ENCODE peak calls at places on chromosome 20, in nine cellular contexts. One of them, this sample, is unnamed.

GRCh38 chr20:40542065-40542464 is 147.0 kb downstream of the MAFB start:
- DNase-seq in transverse colon: no peak
- DNase-seq in endothelial cell of umbilical vein: no peak
- DNase-seq in H9: no peak
- DNase-seq in astrocyte: no peak
- DNase-seq in foreskin keratinocyte: no peak
- DNase-seq in body of pancreas: no peak
- DNase-seq in kidney: no peak
- DNase-seq in H1: no peak
- DNase-seq in this sample: no peak

GRCh38 chr20:38109657-38110524 is 55.2 kb downstream of the TGM2 start:
- DNase-seq in transverse colon: peak
- DNase-seq in endothelial cell of umbilical vein: peak
- DNase-seq in H9: no peak
- DNase-seq in astrocyte: peak
- DNase-seq in foreskin keratinocyte: peak
- DNase-seq in body of pancreas: no peak
- DNase-seq in kidney: no peak
- DNase-seq in H1: peak
- DNase-seq in this sample: peak

GRCh38 chr20:25237610-25238318 is 10.1 kb upstream of the PYGB start:
- DNase-seq in transverse colon: peak
- DNase-seq in endothelial cell of umbilical vein: peak
- DNase-seq in H9: no peak
- DNase-seq in astrocyte: peak
- DNase-seq in foreskin keratinocyte: peak
- DNase-seq in body of pancreas: no peak
- DNase-seq in kidney: no peak
- DNase-seq in H1: no peak
- DNase-seq in this sample: no peak

GRCh38 chr20:25407311-25408169 is at the start of gene GINS1:
- DNase-seq in transverse colon: peak
- DNase-seq in endothelial cell of umbilical vein: peak
- DNase-seq in H9: peak
- DNase-seq in astrocyte: peak
- DNase-seq in foreskin keratinocyte: peak
- DNase-seq in body of pancreas: peak
- DNase-seq in kidney: peak
- DNase-seq in H1: peak
- DNase-seq in this sample: peak

GRCh38 chr20:7943891-7944290 is 3.6 kb upstream of the HAO1 start:
- DNase-seq in transverse colon: no peak
- DNase-seq in endothelial cell of umbilical vein: no peak
- DNase-seq in H9: no peak
- DNase-seq in astrocyte: no peak
- DNase-seq in foreskin keratinocyte: no peak
- DNase-seq in body of pancreas: no peak
- DNase-seq in kidney: no peak
- DNase-seq in H1: no peak
- DNase-seq in this sample: no peak

GRCh38 chr20:58514321-58515239 is 619 bp downstream of the APCDD1L start:
- DNase-seq in transverse colon: no peak
- DNase-seq in endothelial cell of umbilical vein: no peak
- DNase-seq in H9: peak
- DNase-seq in astrocyte: peak
- DNase-seq in foreskin keratinocyte: peak
- DNase-seq in body of pancreas: no peak
- DNase-seq in kidney: no peak
- DNase-seq in H1: peak
- DNase-seq in this sample: no peak

GRCh38 chr20:55882286-55882685 is 123.0 kb downstream of the CBLN4 start:
- DNase-seq in transverse colon: no peak
- DNase-seq in endothelial cell of umbilical vein: no peak
- DNase-seq in H9: no peak
- DNase-seq in astrocyte: no peak
- DNase-seq in foreskin keratinocyte: no peak
- DNase-seq in body of pancreas: no peak
- DNase-seq in kidney: no peak
- DNase-seq in H1: no peak
- DNase-seq in this sample: no peak

GRCh38 chr20:18533978-18534644 is 26.4 kb downstream of the SEC23B start:
- DNase-seq in transverse colon: no peak
- DNase-seq in endothelial cell of umbilical vein: no peak
- DNase-seq in H9: no peak
- DNase-seq in astrocyte: no peak
- DNase-seq in foreskin keratinocyte: no peak
- DNase-seq in body of pancreas: no peak
- DNase-seq in kidney: no peak
- DNase-seq in H1: no peak
- DNase-seq in this sample: no peak

GRCh38 chr20:58989196-58989595 is 8.1 kb downstream of the NELFCD start:
- DNase-seq in transverse colon: no peak
- DNase-seq in endothelial cell of umbilical vein: no peak
- DNase-seq in H9: no peak
- DNase-seq in astrocyte: no peak
- DNase-seq in foreskin keratinocyte: no peak
- DNase-seq in body of pancreas: no peak
- DNase-seq in kidney: no peak
- DNase-seq in H1: no peak
- DNase-seq in this sample: no peak

GRCh38 chr20:57071283-57071701 is 195.1 kb downstream of the BMP7 start:
- DNase-seq in transverse colon: no peak
- DNase-seq in endothelial cell of umbilical vein: no peak
- DNase-seq in H9: peak
- DNase-seq in astrocyte: no peak
- DNase-seq in foreskin keratinocyte: no peak
- DNase-seq in body of pancreas: no peak
- DNase-seq in kidney: no peak
- DNase-seq in H1: peak
- DNase-seq in this sample: no peak

GRCh38 chr20:42945194-42945593 is 244.5 kb downstream of the PTPRT start:
- DNase-seq in transverse colon: no peak
- DNase-seq in endothelial cell of umbilical vein: no peak
- DNase-seq in H9: no peak
- DNase-seq in astrocyte: no peak
- DNase-seq in foreskin keratinocyte: no peak
- DNase-seq in body of pancreas: no peak
- DNase-seq in kidney: no peak
- DNase-seq in H1: no peak
- DNase-seq in this sample: no peak

GRCh38 chr20:37383229-37383989 is 37.5 kb downstream of the SRC start:
- DNase-seq in transverse colon: no peak
- DNase-seq in endothelial cell of umbilical vein: peak
- DNase-seq in H9: no peak
- DNase-seq in astrocyte: peak
- DNase-seq in foreskin keratinocyte: peak
- DNase-seq in body of pancreas: no peak
- DNase-seq in kidney: peak
- DNase-seq in H1: no peak
- DNase-seq in this sample: no peak

GRCh38 chr20:44598413-44599290 is 16.3 kb downstream of the PKIG start:
- DNase-seq in transverse colon: no peak
- DNase-seq in endothelial cell of umbilical vein: peak
- DNase-seq in H9: no peak
- DNase-seq in astrocyte: no peak
- DNase-seq in foreskin keratinocyte: no peak
- DNase-seq in body of pancreas: no peak
- DNase-seq in kidney: no peak
- DNase-seq in H1: no peak
- DNase-seq in this sample: no peak

GRCh38 chr20:10927011-10927583 is 253.3 kb upstream of the JAG1 start:
- DNase-seq in transverse colon: no peak
- DNase-seq in endothelial cell of umbilical vein: no peak
- DNase-seq in H9: no peak
- DNase-seq in astrocyte: no peak
- DNase-seq in foreskin keratinocyte: no peak
- DNase-seq in body of pancreas: no peak
- DNase-seq in kidney: no peak
- DNase-seq in H1: no peak
- DNase-seq in this sample: no peak

GRCh38 chr20:53255102-53255710 is 283.0 kb downstream of the TSHZ2 start:
- DNase-seq in transverse colon: no peak
- DNase-seq in endothelial cell of umbilical vein: no peak
- DNase-seq in H9: no peak
- DNase-seq in astrocyte: no peak
- DNase-seq in foreskin keratinocyte: no peak
- DNase-seq in body of pancreas: no peak
- DNase-seq in kidney: no peak
- DNase-seq in H1: no peak
- DNase-seq in this sample: no peak

DNA sequence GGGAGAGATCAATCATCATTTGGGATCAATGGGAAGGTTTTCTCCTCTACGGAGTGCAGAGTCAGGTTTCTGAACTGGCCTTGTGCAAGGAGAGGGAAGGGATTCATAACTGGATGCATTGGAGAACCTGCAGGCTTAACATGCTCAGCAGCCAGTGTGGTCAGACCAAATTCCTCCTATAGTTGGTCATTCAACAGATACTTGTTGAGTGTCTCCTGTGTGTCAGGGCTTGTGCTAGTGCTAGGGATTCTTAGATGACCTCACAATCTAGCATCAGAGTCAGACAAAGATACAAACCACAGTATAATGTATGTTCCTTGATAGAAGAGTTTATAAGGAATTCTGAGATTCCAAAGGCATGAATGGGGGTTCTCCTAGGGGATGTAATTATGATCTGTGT is 23.9 kb downstream of the RALY start:
- DNase-seq in transverse colon: no peak
- DNase-seq in endothelial cell of umbilical vein: no peak
- DNase-seq in H9: no peak
- DNase-seq in astrocyte: peak
- DNase-seq in foreskin keratinocyte: peak
- DNase-seq in body of pancreas: no peak
- DNase-seq in kidney: no peak
- DNase-seq in H1: no peak
- DNase-seq in this sample: no peak
- H3K27ac ChIP-seq in transverse colon: no peak
- H3K27ac ChIP-seq in endothelial cell of umbilical vein: no peak
- H3K27ac ChIP-seq in H9: no peak
- H3K27ac ChIP-seq in astrocyte: peak
- H3K27ac ChIP-seq in foreskin keratinocyte: peak
- H3K27ac ChIP-seq in body of pancreas: no peak
- H3K27ac ChIP-seq in kidney: no peak
- H3K27ac ChIP-seq in H1: no peak
- H3K27ac ChIP-seq in this sample: peak

DNA sequence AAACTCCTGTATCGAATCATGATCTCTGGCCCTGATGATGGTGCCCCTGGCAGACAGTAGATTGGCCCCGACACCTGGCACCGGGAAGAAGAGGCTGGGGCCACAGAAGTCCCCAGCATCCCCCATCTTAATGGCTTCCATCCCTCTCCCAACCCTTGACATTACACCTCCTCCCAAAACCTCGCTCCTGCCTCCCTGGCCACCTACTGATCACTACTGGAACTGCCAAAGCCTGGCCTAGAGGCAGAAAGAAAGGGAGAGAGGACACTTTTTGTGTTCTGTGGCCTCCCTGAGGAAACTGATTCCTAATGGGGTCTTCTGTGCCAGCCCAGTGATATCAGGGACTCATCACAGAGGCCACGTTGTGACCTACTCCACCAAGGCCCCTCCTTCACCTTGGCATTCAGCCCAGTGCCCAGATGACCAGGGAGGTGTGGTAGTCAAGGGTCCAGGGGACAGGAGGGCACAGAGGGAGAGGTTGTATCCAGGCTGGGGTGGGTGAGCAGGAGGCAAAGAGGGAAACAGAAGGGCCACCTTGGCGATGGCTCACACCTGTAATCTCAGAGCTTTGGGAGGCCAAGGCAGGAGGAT is 6.1 kb downstream of the C20orf173 start:
- DNase-seq in transverse colon: no peak
- DNase-seq in endothelial cell of umbilical vein: no peak
- DNase-seq in H9: peak
- DNase-seq in astrocyte: no peak
- DNase-seq in foreskin keratinocyte: no peak
- DNase-seq in body of pancreas: no peak
- DNase-seq in kidney: no peak
- DNase-seq in H1: peak
- DNase-seq in this sample: no peak
- TF ChIP-seq CTCF in transverse colon: peak
- TF ChIP-seq CTCF in endothelial cell of umbilical vein: peak
- TF ChIP-seq CTCF in H9: peak
- TF ChIP-seq CTCF in astrocyte: peak
- TF ChIP-seq CTCF in foreskin keratinocyte: peak
- TF ChIP-seq CTCF in body of pancreas: peak
- TF ChIP-seq CTCF in kidney: peak
- TF ChIP-seq CTCF in H1: peak
- TF ChIP-seq CTCF in this sample: peak

GRCh38 chr20:24147961-24148360 is 159.4 kb upstream of the GGTLC1 start:
- DNase-seq in transverse colon: no peak
- DNase-seq in endothelial cell of umbilical vein: no peak
- DNase-seq in H9: no peak
- DNase-seq in astrocyte: no peak
- DNase-seq in foreskin keratinocyte: no peak
- DNase-seq in body of pancreas: no peak
- DNase-seq in kidney: no peak
- DNase-seq in H1: no peak
- DNase-seq in this sample: no peak
- H3K27ac ChIP-seq in transverse colon: no peak
- H3K27ac ChIP-seq in endothelial cell of umbilical vein: no peak
- H3K27ac ChIP-seq in H9: no peak
- H3K27ac ChIP-seq in astrocyte: no peak
- H3K27ac ChIP-seq in foreskin keratinocyte: no peak
- H3K27ac ChIP-seq in body of pancreas: no peak
- H3K27ac ChIP-seq in kidney: no peak
- H3K27ac ChIP-seq in H1: no peak
- H3K27ac ChIP-seq in this sample: no peak

GRCh38 chr20:32975698-32976674 is 28.2 kb downstream of the SUN5 start:
- DNase-seq in transverse colon: no peak
- DNase-seq in endothelial cell of umbilical vein: no peak
- DNase-seq in H9: peak
- DNase-seq in astrocyte: no peak
- DNase-seq in foreskin keratinocyte: no peak
- DNase-seq in body of pancreas: no peak
- DNase-seq in kidney: peak
- DNase-seq in H1: peak
- DNase-seq in this sample: peak

GRCh38 chr20:32976746-32977145 is 27.5 kb downstream of the SUN5 start:
- DNase-seq in transverse colon: no peak
- DNase-seq in endothelial cell of umbilical vein: no peak
- DNase-seq in H9: peak
- DNase-seq in astrocyte: no peak
- DNase-seq in foreskin keratinocyte: no peak
- DNase-seq in body of pancreas: no peak
- DNase-seq in kidney: peak
- DNase-seq in H1: no peak
- DNase-seq in this sample: no peak

GRCh38 chr20:32979201-32979998 is 24.8 kb downstream of the SUN5 start:
- DNase-seq in transverse colon: no peak
- DNase-seq in endothelial cell of umbilical vein: no peak
- DNase-seq in H9: no peak
- DNase-seq in astrocyte: no peak
- DNase-seq in foreskin keratinocyte: no peak
- DNase-seq in body of pancreas: no peak
- DNase-seq in kidney: no peak
- DNase-seq in H1: no peak
- DNase-seq in this sample: no peak

GRCh38 chr20:32978009-32978335 is 26.3 kb downstream of the SUN5 start:
- DNase-seq in transverse colon: no peak
- DNase-seq in endothelial cell of umbilical vein: no peak
- DNase-seq in H9: no peak
- DNase-seq in astrocyte: no peak
- DNase-seq in foreskin keratinocyte: no peak
- DNase-seq in body of pancreas: no peak
- DNase-seq in kidney: peak
- DNase-seq in H1: no peak
- DNase-seq in this sample: no peak

GRCh38 chr20:32977281-32978008 is 26.8 kb downstream of the SUN5 start:
- DNase-seq in transverse colon: no peak
- DNase-seq in endothelial cell of umbilical vein: no peak
- DNase-seq in H9: no peak
- DNase-seq in astrocyte: no peak
- DNase-seq in foreskin keratinocyte: no peak
- DNase-seq in body of pancreas: no peak
- DNase-seq in kidney: peak
- DNase-seq in H1: no peak
- DNase-seq in this sample: no peak
- TF ChIP-seq CTCF in transverse colon: no peak
- TF ChIP-seq CTCF in endothelial cell of umbilical vein: no peak
- TF ChIP-seq CTCF in H9: no peak
- TF ChIP-seq CTCF in astrocyte: no peak
- TF ChIP-seq CTCF in foreskin keratinocyte: no peak
- TF ChIP-seq CTCF in body of pancreas: no peak
- TF ChIP-seq CTCF in kidney: no peak
- TF ChIP-seq CTCF in H1: no peak
- TF ChIP-seq CTCF in this sample: no peak

This sample was measured in thyroid gland.